ENCODE peak calls at places on chromosomes 12 and 14, in eight cellular contexts. A is heart left ventricle; U is stimulated activated CD8-positive, alpha-beta memory T cell treated with anti-CD3 and anti-CD28 coated beads, Interleukin-4, amount 100 ng/mL, for 48 hours; B is stimulated activated CD4-positive, alpha-beta T cell treated with anti-CD3 and anti-CD28 coated beads, Interleukin-4, amount 100 ng/mL, for 48 hours; Y is non-pigmented ciliary epithelial cell; G is fibroblast of the conjunctiva; W is hippocampal formation; O is NCI-H345. V is an unnamed sample.

GRCh38 chr12:89353823-89354629 is 1.7 kb upstream of the DUSP6 start:
- DNase-seq in Y (no peak), O (peak; percentile 84), U (peak; percentile 84), B (peak; percentile 72), G (no peak), W (no peak), A (peak; percentile 86), V (peak; percentile 87)

GRCh38 chr14:101824339-101824727 is 62.8 kb downstream of the PPP2R5C start:
- DNase-seq in O (no peak), G (no peak), W (no peak), B (no peak), A (no peak), U (no peak), Y (no peak), V (no peak)

GRCh38 chr14:79077096-79077495 is 906.9 kb downstream of the NRXN3 start:
- DNase-seq in Y (no peak), U (no peak), W (no peak), O (no peak), A (no peak), G (no peak), B (no peak), V (no peak)

GRCh38 chr12:107847430-107847829 is 72.9 kb downstream of the ASCL4 start:
- DNase-seq in A (no peak), B (no peak), O (no peak), U (no peak), G (no peak), Y (no peak), W (no peak), V (no peak)

GRCh38 chr14:52043690-52044089 is 25.2 kb downstream of the NID2 start:
- DNase-seq in G (no peak), U (peak; percentile 66), W (no peak), B (peak; percentile 27), Y (no peak), O (peak; percentile 41), A (no peak), V (peak; percentile 37)

GRCh38 chr12:77953515-77953914 is 122.8 kb downstream of the NAV3 start:
- DNase-seq in Y (no peak), B (no peak), U (no peak), O (no peak), W (no peak), G (no peak), A (no peak), V (no peak)

GRCh38 chr12:63821781-63822251 is 22.7 kb upstream of the SRGAP1 start:
- DNase-seq in A (no peak), U (no peak), B (no peak), G (no peak), O (no peak), Y (no peak), W (no peak), V (peak; percentile 29)

GRCh38 chr12:69688496-69689427 is 10.3 kb downstream of the BEST3 start:
- DNase-seq in A (peak; percentile 37), U (peak; percentile 42), Y (peak; percentile 87), W (no peak), B (no peak), O (no peak), G (peak; percentile 57), V (peak; percentile 80)

GRCh38 chr12:122467983-122468382 is 32.7 kb downstream of the ZCCHC8 start:
- DNase-seq in B (no peak), O (no peak), G (no peak), U (no peak), Y (no peak), W (no peak), A (no peak), V (no peak)

GRCh38 chr12:20368653-20369163 is 371 bp downstream of the PDE3A start:
- DNase-seq in B (no peak), W (no peak), A (peak; percentile 28), G (peak; percentile 5), O (peak; percentile 48), U (no peak), Y (no peak), V (peak; percentile 50)

GRCh38 chr12:46395308-46395707 is 22.7 kb upstream of the SLC38A2 start:
- DNase-seq in A (no peak), W (no peak), U (no peak), B (no peak), O (no peak), G (no peak), Y (no peak), V (no peak)

GRCh38 chr12:117875652-117876491 is 92.9 kb downstream of the KSR2 start:
- DNase-seq in A (no peak), G (no peak), Y (no peak), W (no peak), U (peak; percentile 45), O (no peak), B (peak; percentile 21), V (no peak)

GRCh38 chr12:31221566-31221945 is 104.4 kb downstream of the SINHCAF start:
- DNase-seq in O (no peak), W (no peak), U (no peak), Y (no peak), B (no peak), G (no peak), A (no peak), V (no peak)

GRCh38 chr12:96046543-96047137 is 11.3 kb upstream of the LTA4H start:
- DNase-seq in O (no peak), Y (no peak), B (no peak), W (no peak), G (no peak), A (no peak), U (no peak), V (no peak)

GRCh38 chr12:58253663-58254062 is 312.3 kb downstream of the ATP23 start:
- DNase-seq in A (no peak), B (no peak), W (no peak), U (no peak), G (no peak), O (no peak), Y (no peak), V (no peak)

GRCh38 chr12:179131-179884 is 34.6 kb downstream of the SLC6A12 start:
- DNase-seq in O (peak; percentile 80), G (no peak), B (no peak), U (no peak), Y (no peak), A (peak; percentile 43), W (no peak), V (no peak)

GRCh38 chr12:63294327-63294632 is 143.3 kb upstream of the AVPR1A start:
- DNase-seq in Y (peak; percentile 86), O (no peak), W (no peak), G (peak; percentile 80), A (no peak), B (no peak), U (no peak), V (no peak)

GRCh38 chr14:88937706-88938105 is 113.3 kb downstream of the TTC8 start:
- DNase-seq in W (no peak), O (no peak), A (no peak), B (no peak), U (no peak), G (no peak), Y (no peak), V (no peak)

GRCh38 chr14:75559045-75559444 is 19.4 kb upstream of the FLVCR2 start:
- DNase-seq in Y (no peak), B (no peak), G (no peak), A (no peak), U (no peak), O (no peak), W (no peak), V (no peak)

GRCh38 chr12:10067259-10067658 is 31.5 kb downstream of the CLEC1A start:
- DNase-seq in A (no peak), B (no peak), U (no peak), Y (no peak), O (no peak), G (no peak), W (no peak), V (no peak)

GRCh38 chr12:89707623-89707991 is 1.0 kb downstream of the ATP2B1 start:
- DNase-seq in O (peak; percentile 29), W (no peak), A (no peak), U (peak; percentile 34), G (no peak), B (peak; percentile 0), Y (no peak), V (no peak)

GRCh38 chr12:120394483-120395367 is 25.8 kb upstream of the MSI1 start:
- DNase-seq in W (no peak), O (peak; percentile 75), U (no peak), A (no peak), Y (no peak), G (no peak), B (no peak), V (no peak)

GRCh38 chr14:104589338-104590195 is 10.0 kb downstream of the C14orf180 start:
- DNase-seq in W (no peak), B (no peak), A (no peak), U (no peak), Y (no peak), G (no peak), O (no peak), V (no peak)

GRCh38 chr12:13465641-13466040 is 269.1 kb downstream of the EMP1 start:
- DNase-seq in A (peak; percentile 25), O (no peak), W (no peak), U (no peak), G (no peak), B (no peak), Y (no peak), V (peak; percentile 62)

GRCh38 chr12:117025481-117026151 is 73.6 kb downstream of the TESC start:
- DNase-seq in W (peak; percentile 50), O (peak; percentile 69), Y (no peak), A (peak; percentile 71), B (peak; percentile 36), G (peak; percentile 34), U (peak; percentile 69), V (peak; percentile 72)

GRCh38 chr14:24390696-24391468 is 7.9 kb upstream of the NYNRIN start:
- DNase-seq in W (no peak), G (no peak), O (no peak), Y (no peak), B (no peak), U (no peak), A (no peak), V (no peak)

GRCh38 chr12:47360771-47361388 is 281.1 kb upstream of the AMIGO2 start:
- DNase-seq in Y (no peak), G (no peak), A (no peak), O (no peak), U (no peak), W (no peak), B (no peak), V (no peak)

GRCh38 chr12:46794593-46795190 is 31.1 kb downstream of the SLC38A4 start:
- DNase-seq in U (no peak), A (no peak), O (no peak), B (no peak), Y (no peak), G (no peak), W (no peak), V (no peak)

GRCh38 chr12:89875225-89875624 is 166.6 kb upstream of the ATP2B1 start:
- DNase-seq in U (no peak), W (no peak), B (no peak), O (no peak), Y (no peak), A (no peak), G (no peak), V (no peak)

GRCh38 chr12:44295958-44296623 is 460.2 kb downstream of the TMEM117 start:
- DNase-seq in Y (no peak), O (no peak), A (no peak), G (no peak), W (no peak), B (no peak), U (no peak), V (no peak)

GRCh38 chr12:459430-460258 is at the start of gene B4GALNT3:
- DNase-seq in O (peak; percentile 67), W (no peak), U (peak; percentile 46), Y (no peak), A (peak; percentile 50), B (peak; percentile 11), G (no peak), V (peak; percentile 52)

GRCh38 chr12:104023710-104024109 is 26.3 kb downstream of the GLT8D2 start:
- DNase-seq in A (no peak), U (no peak), O (no peak), Y (no peak), B (no peak), W (no peak), G (no peak), V (no peak)

GRCh38 chr12:130953783-130954543 is at the start of gene ADGRD1:
- DNase-seq in U (no peak), G (peak; percentile 65), Y (no peak), W (peak; percentile 18), O (no peak), B (no peak), A (peak; percentile 77), V (peak; percentile 69)